ENCODE peak calls at places on chromosomes 3 and 15, in six cellular contexts. R, H, Q, D, F and M are unnamed samples.

GRCh38 chr3:45995370-45996192 is at the start of gene FYCO1:
- DNase-seq in H (peak), F (peak), D (peak), Q (peak), R (peak), M (peak)

GRCh38 chr3:43162573-43163084 is 56.8 kb upstream of the POMGNT2 start:
- DNase-seq in H (no peak), D (no peak), F (no peak), Q (peak), R (no peak), M (no peak)

GRCh38 chr15:66721020-66721419 is 19.0 kb downstream of the SMAD6 start:
- DNase-seq in Q (no peak), F (no peak), H (no peak), D (no peak), R (no peak), M (no peak)

GRCh38 chr3:28077566-28077965 is 163.9 kb upstream of the CMC1 start:
- DNase-seq in Q (peak), F (peak), H (no peak), D (no peak), R (peak), M (peak)

GRCh38 chr3:72310028-72310987 is 525.4 kb upstream of the PROK2 start:
- DNase-seq in R (no peak), H (no peak), Q (peak), D (peak), F (peak), M (peak)

GRCh38 chr3:87614998-87615397 is 338.6 kb upstream of the POU1F1 start:
- DNase-seq in D (no peak), Q (no peak), R (no peak), H (no peak), F (no peak), M (no peak)

GRCh38 chr3:100570811-100571210 is 38.6 kb upstream of the ADGRG7 start:
- DNase-seq in R (no peak), H (no peak), Q (no peak), F (no peak), D (no peak), M (no peak)

GRCh38 chr15:80611543-80612080 is 83.5 kb upstream of the ABHD17C start:
- DNase-seq in Q (no peak), R (no peak), F (no peak), H (no peak), D (no peak), M (no peak)

GRCh38 chr3:126846316-126846715 is 136.6 kb upstream of the PLXNA1 start:
- DNase-seq in F (no peak), H (no peak), R (no peak), D (no peak), Q (no peak), M (no peak)

GRCh38 chr15:73142802-73143762 is 90.8 kb downstream of the NEO1 start:
- DNase-seq in F (no peak), H (no peak), Q (no peak), D (peak), R (no peak), M (no peak)

GRCh38 chr3:76138921-76139320 is 353.6 kb upstream of the ZNF717 start:
- DNase-seq in D (no peak), H (no peak), F (no peak), Q (no peak), R (no peak), M (no peak)

GRCh38 chr3:172159962-172160538 is 120.7 kb downstream of the FNDC3B start:
- DNase-seq in H (no peak), F (no peak), Q (no peak), R (no peak), D (no peak), M (peak)

GRCh38 chr3:100023150-100023549 is 91.2 kb downstream of the FILIP1L start:
- DNase-seq in R (no peak), D (no peak), F (peak), H (no peak), Q (no peak), M (no peak)

GRCh38 chr3:102078864-102079808 is 229.8 kb downstream of the NFKBIZ start:
- DNase-seq in Q (peak), R (no peak), F (no peak), D (no peak), H (no peak), M (no peak)

GRCh38 chr3:53518495-53518981 is 24.1 kb downstream of the CACNA1D start:
- DNase-seq in D (no peak), Q (no peak), R (peak), F (no peak), H (no peak), M (peak)

GRCh38 chr3:156606729-156607128 is 51.8 kb upstream of the SSR3 start:
- DNase-seq in D (no peak), H (no peak), R (no peak), Q (no peak), F (no peak), M (peak)

GRCh38 chr15:71469393-71469792 is 341.0 kb upstream of the NR2E3 start:
- DNase-seq in H (no peak), D (no peak), R (no peak), Q (no peak), F (no peak), M (no peak)

GRCh38 chr15:71468715-71469114 is 341.6 kb upstream of the NR2E3 start:
- DNase-seq in H (no peak), F (no peak), R (no peak), Q (no peak), D (no peak), M (no peak)

GRCh38 chr15:71473751-71474150 is 336.6 kb upstream of the NR2E3 start:
- DNase-seq in D (no peak), F (no peak), Q (no peak), H (no peak), R (no peak), M (no peak)

GRCh38 chr15:71472699-71473098 is 337.7 kb upstream of the NR2E3 start:
- DNase-seq in D (no peak), F (no peak), R (no peak), H (no peak), Q (no peak), M (no peak)

DNA sequence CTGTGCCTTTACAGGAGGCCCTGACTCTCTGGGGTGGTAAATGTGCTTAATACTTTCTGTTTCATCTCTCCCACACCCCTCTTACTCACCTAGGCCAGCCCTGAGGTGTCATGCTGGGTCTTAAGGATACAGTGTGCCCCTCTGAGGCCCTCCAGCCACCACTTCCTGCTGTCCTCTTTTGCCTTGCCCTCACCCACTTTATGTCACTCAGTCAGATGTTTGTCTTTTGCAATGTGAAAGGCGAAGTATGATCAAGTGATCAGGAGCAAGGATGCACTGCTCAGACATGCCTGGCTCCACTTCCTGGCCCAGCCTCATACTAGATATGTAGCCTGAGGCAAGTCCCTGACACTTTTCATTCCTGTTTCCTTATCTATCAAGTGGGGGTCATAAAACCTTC is 339.0 kb upstream of the NR2E3 start:
- DNase-seq in H (no peak), D (no peak), F (no peak), Q (no peak), R (peak), M (no peak)
- TF ChIP-seq MYC in H (no peak), D (no peak), F (no peak), Q (no peak), R (no peak), M (no peak)

GRCh38 chr3:112814256-112814655 is 32.4 kb downstream of the CD200R1L start:
- DNase-seq in Q (peak), R (peak), H (no peak), F (peak), D (no peak), M (peak)
- TF ChIP-seq CTCF in Q (peak), R (peak), H (peak), F (peak), D (peak), M (peak)

GRCh38 chr3:50673937-50674336 is 790 bp upstream of the DOCK3 start:
- DNase-seq in D (no peak), H (no peak), Q (no peak), F (no peak), R (no peak), M (peak)

GRCh38 chr3:50675179-50676030 is 678 bp downstream of the DOCK3 start:
- DNase-seq in D (no peak), R (no peak), H (peak), Q (no peak), F (no peak), M (peak)

GRCh38 chr3:50676031-50676705 is 1.4 kb downstream of the DOCK3 start:
- DNase-seq in F (no peak), R (no peak), H (no peak), Q (no peak), D (no peak), M (no peak)

GRCh38 chr3:50672656-50673055 is 2.1 kb upstream of the DOCK3 start:
- DNase-seq in F (no peak), H (no peak), Q (no peak), D (no peak), R (no peak), M (no peak)

DNA sequence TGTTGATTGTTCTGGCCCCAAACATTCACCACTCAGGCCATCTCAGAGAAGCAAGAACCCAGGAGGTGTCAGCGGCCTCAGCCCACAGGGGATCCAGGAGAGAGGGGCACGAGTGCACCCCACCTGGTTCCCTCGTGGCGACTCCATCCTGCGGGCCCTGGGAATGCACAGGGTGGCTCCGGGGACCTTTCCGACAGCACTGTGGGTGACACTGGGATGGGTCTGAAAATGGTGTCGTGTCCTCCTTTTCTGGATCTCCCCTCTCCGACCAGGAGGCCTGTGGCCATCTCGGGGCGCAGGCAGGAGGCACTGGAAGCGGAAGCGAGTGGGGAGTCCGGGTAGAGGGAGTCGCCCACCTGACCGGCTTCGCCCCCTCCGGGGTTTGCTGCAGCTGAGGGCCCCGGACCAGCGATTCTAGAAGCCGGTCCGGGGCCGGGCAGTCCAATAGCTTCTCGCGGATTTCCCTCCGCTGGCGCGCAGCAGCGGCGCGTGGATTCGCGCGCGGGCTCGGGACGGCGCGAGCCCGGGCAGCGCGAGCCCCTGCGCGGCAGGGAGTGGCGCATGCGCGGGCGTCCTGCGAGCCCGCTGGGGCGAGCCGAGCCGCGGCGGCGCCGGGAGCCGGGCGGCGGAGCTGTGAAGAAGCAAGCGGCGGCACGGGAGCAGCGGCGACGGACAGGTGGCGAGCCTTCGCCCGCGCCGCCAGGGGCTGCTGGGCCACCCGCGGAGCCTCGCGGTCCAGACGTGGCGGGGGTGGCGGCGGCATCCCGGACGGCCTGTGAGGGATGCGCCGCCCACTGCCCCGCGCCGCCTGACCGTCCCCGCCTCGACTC is at the start of gene DOCK3:
- DNase-seq in H (peak), Q (peak), R (no peak), D (no peak), F (no peak), M (peak)
- H3K4me3 ChIP-seq in H (peak), Q (no peak), R (peak), D (no peak), F (no peak), M (no peak)

DNA sequence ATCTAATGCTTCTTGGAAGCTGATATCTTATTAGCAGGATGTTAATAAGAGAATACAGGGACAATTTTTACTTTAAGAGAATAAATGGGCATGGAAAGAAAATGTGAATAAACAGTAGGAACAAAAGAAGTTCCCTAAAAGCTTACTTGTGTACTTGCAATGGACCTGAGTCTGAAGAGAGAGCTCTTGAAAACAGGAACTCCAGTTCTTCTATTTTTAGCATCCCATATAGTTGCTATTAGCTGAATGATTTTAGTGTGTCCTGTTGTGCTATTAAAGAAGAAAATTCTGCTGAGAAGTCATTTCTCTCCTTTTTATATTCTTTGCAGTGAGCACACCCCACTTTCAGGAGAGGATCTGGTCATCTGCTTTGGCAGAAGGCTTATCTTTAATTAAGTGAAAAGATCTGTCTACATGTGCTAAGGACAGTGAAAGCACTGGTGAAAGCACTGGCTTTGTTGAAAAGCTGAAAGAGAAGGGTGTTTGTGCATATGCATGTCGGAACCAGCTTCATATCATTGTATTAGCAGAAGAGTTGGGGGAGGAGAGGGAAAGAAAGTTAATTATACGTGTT is 1.4 kb upstream of the ST3GAL6 start:
- DNase-seq in R (no peak), Q (peak), D (no peak), F (no peak), H (no peak), M (peak)
- TF ChIP-seq MYC in R (no peak), Q (no peak), D (no peak), F (no peak), H (no peak), M (no peak)

GRCh38 chr3:105585-105984 is 91.0 kb upstream of the CHL1 start:
- DNase-seq in H (no peak), F (no peak), Q (no peak), R (no peak), D (no peak), M (no peak)

GRCh38 chr3:106619-107018 is 89.9 kb upstream of the CHL1 start:
- DNase-seq in F (no peak), H (no peak), R (no peak), Q (no peak), D (no peak), M (no peak)

GRCh38 chr3:112773-113172 is 83.8 kb upstream of the CHL1 start:
- DNase-seq in R (no peak), H (no peak), F (no peak), D (no peak), Q (no peak), M (no peak)

DNA sequence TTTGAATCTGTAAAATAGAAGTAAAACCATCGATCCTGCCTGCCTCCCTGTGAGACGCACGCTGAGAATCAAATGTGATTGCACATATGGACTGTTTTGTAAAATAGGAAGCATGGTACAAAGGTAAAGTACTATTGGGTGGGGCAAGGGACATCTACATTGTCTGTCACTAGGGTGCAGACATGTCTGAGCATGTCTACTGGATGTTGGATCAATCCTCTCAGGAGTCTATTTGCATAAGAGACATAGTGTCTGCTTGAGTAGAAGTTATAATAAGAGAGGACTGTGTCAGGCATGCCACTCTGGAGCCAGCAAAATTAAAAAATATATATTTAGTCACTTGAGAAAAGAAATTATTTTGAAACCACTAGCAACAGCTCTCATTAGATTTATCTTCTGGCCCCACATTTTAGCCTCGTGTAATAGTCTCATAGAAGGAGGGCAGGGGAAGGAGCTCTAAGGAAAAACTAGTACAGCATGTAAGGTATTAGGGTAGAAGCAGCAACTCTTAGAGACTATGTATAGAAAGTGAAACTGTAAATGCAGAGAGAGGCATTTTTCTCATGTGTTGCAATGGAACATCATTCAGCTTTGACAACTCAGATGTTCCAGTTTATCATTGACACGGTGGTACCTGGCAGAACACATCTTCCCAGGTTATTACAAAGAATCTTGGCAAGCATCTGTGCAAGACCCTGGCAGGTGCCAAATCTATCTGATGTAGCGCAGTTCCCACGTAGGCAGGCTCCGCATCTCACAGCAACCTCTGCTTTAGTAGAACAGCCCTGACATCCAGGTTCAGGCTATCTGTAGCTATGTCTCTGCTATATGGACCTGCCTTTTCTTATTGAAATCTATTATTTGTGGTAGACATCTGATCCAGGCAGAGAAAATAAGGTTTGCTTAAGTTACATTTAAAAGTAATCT is 85.2 kb upstream of the CHL1 start:
- DNase-seq in D (peak), F (peak), Q (no peak), R (peak), H (no peak), M (no peak)
- TF ChIP-seq CTCF in D (no peak), F (no peak), Q (no peak), R (no peak), H (no peak), M (no peak)